ENCODE peak calls at places on chromosome 2, in six cellular contexts. F is right cardiac atrium, N is heart right ventricle, D is RWPE1, S is fibroblast of lung, J is small intestine. Z is an unnamed sample.

GRCh38 chr2:39994151-39994550 is 215.1 kb upstream of the THUMPD2 start:
- DNase-seq in D (peak), F (no peak), S (peak), J (no peak), N (no peak), Z (no peak)

GRCh38 chr2:43579275-43579981 is 16.4 kb downstream of the THADA start:
- DNase-seq in F (no peak), D (no peak), S (no peak), J (no peak), N (no peak), Z (no peak)

GRCh38 chr2:158624071-158624470 is 167.3 kb downstream of the PKP4 start:
- DNase-seq in N (no peak), S (no peak), J (no peak), D (no peak), F (no peak), Z (no peak)

GRCh38 chr2:189534854-189535253 is 45.7 kb downstream of the SLC40A1 start:
- DNase-seq in S (peak), D (peak), F (no peak), J (no peak), N (no peak), Z (no peak)

GRCh38 chr2:45120546-45120945 is 111.3 kb upstream of the SIX2 start:
- DNase-seq in J (no peak), S (peak), N (no peak), F (no peak), D (no peak), Z (no peak)

GRCh38 chr2:105843797-105844374 is 99.2 kb downstream of the NCK2 start:
- DNase-seq in S (peak), J (no peak), N (no peak), D (no peak), F (no peak), Z (no peak)

GRCh38 chr2:68423966-68424650 is 43.0 kb downstream of the FBXO48 start:
- DNase-seq in J (peak), N (no peak), S (no peak), D (no peak), F (no peak), Z (no peak)

GRCh38 chr2:105451571-105452140 is 52.8 kb upstream of the FHL2 start:
- DNase-seq in F (no peak), J (no peak), N (no peak), D (no peak), S (peak), Z (no peak)

GRCh38 chr2:130837811-130838565 is 1.3 kb downstream of the ARHGEF4 start:
- DNase-seq in D (no peak), S (no peak), J (no peak), F (no peak), N (no peak), Z (no peak)

GRCh38 chr2:149716687-149717086 is 129.1 kb upstream of the MMADHC start:
- DNase-seq in D (no peak), J (no peak), N (no peak), F (no peak), S (peak), Z (no peak)

GRCh38 chr2:121044412-121044811 is 240.6 kb downstream of the TFCP2L1 start:
- DNase-seq in F (no peak), N (no peak), D (no peak), S (no peak), J (no peak), Z (no peak)

GRCh38 chr2:210546424-210547223 is 9.8 kb upstream of the CPS1 start:
- DNase-seq in N (peak), F (peak), J (peak), D (no peak), S (no peak), Z (peak)

GRCh38 chr2:42928692-42929576 is 136.6 kb upstream of the HAAO start:
- DNase-seq in N (no peak), J (peak), S (peak), F (no peak), D (no peak), Z (no peak)

GRCh38 chr2:67446504-67446911 is 49.4 kb downstream of the ETAA1 start:
- DNase-seq in D (peak), J (peak), F (no peak), N (no peak), S (peak), Z (no peak)

GRCh38 chr2:164606557-164606956 is 14.7 kb downstream of the GRB14 start:
- DNase-seq in S (peak), N (no peak), D (no peak), J (no peak), F (no peak), Z (no peak)

GRCh38 chr2:180675170-180675569 is 305.2 kb upstream of the UBE2E3 start:
- DNase-seq in N (no peak), D (peak), J (no peak), F (no peak), S (no peak), Z (no peak)

GRCh38 chr2:237207641-237208040 is 122.0 kb downstream of the COPS8 start:
- DNase-seq in N (peak), S (peak), D (no peak), F (peak), J (peak), Z (no peak)

GRCh38 chr2:53987336-53987921 is 16.6 kb upstream of the PSME4 start:
- DNase-seq in J (no peak), S (peak), D (no peak), F (no peak), N (no peak), Z (no peak)

GRCh38 chr2:197241153-197241552 is 69.4 kb downstream of the ANKRD44 start:
- DNase-seq in N (no peak), S (no peak), J (no peak), D (no peak), F (no peak), Z (no peak)

GRCh38 chr2:33108483-33109443 is 162.0 kb downstream of the LTBP1 start:
- DNase-seq in S (peak), F (no peak), N (no peak), D (no peak), J (peak), Z (no peak)

GRCh38 chr2:19607400-19607799 is 249.0 kb upstream of the OSR1 start:
- DNase-seq in J (no peak), F (no peak), S (peak), D (no peak), N (no peak), Z (no peak)

GRCh38 chr2:52391576-52391975 is 1359.6 kb upstream of the NRXN1 start:
- DNase-seq in F (no peak), N (no peak), S (no peak), D (no peak), J (no peak), Z (no peak)

GRCh38 chr2:44392338-44392943 is 30.7 kb downstream of the CAMKMT start:
- DNase-seq in F (peak), S (peak), N (no peak), J (peak), D (peak), Z (no peak)

GRCh38 chr2:204514439-204514838 is 30.8 kb upstream of the PARD3B start:
- DNase-seq in F (no peak), S (no peak), N (no peak), D (no peak), J (no peak), Z (no peak)

GRCh38 chr2:174729797-174730529 is 34.3 kb downstream of the CHRNA1 start:
- DNase-seq in D (peak), S (peak), F (no peak), N (no peak), J (no peak), Z (no peak)

GRCh38 chr2:64063924-64064331 is 44.7 kb upstream of the VPS54 start:
- DNase-seq in D (no peak), N (no peak), F (peak), J (peak), S (peak), Z (peak)

GRCh38 chr2:177273456-177273855 is 8.9 kb upstream of the NFE2L2 start:
- DNase-seq in J (peak), S (peak), D (no peak), F (no peak), N (no peak), Z (no peak)

GRCh38 chr2:239532859-239533258 is 132.0 kb upstream of the HDAC4 start:
- DNase-seq in S (no peak), F (no peak), J (peak), D (no peak), N (no peak), Z (no peak)

GRCh38 chr2:26568076-26568890 is 72.9 kb downstream of the CIB4 start:
- DNase-seq in F (no peak), S (no peak), D (no peak), N (no peak), J (no peak), Z (no peak)

GRCh38 chr2:7730990-7731389 is 813.8 kb downstream of the RNF144A start:
- DNase-seq in D (no peak), S (no peak), J (no peak), N (no peak), F (no peak), Z (no peak)

GRCh38 chr2:159226059-159226461 is 60.4 kb downstream of the WDSUB1 start:
- DNase-seq in N (no peak), D (peak), J (peak), S (peak), F (no peak), Z (no peak)

GRCh38 chr2:68391869-68392268 is 26.8 kb downstream of the PLEK start:
- DNase-seq in S (no peak), N (no peak), J (no peak), F (no peak), D (no peak), Z (no peak)

GRCh38 chr2:10245021-10245420 is 57.7 kb upstream of the HPCAL1 start:
- DNase-seq in J (no peak), F (no peak), N (no peak), D (no peak), S (no peak), Z (no peak)

GRCh38 chr2:51795248-51795888 is 763.4 kb upstream of the NRXN1 start:
- DNase-seq in S (no peak), J (no peak), F (no peak), N (no peak), D (no peak), Z (no peak)

GRCh38 chr2:14944562-14945346 is 312.2 kb downstream of the LRATD1 start:
- DNase-seq in J (peak), S (peak), F (no peak), D (peak), N (no peak), Z (no peak)

GRCh38 chr2:199464614-199465352 is 7.0 kb upstream of the SATB2 start:
- DNase-seq in S (no peak), J (no peak), N (no peak), D (no peak), F (no peak), Z (no peak)

GRCh38 chr2:88828397-88829137 is 137.1 kb downstream of the RPIA start:
- DNase-seq in D (no peak), N (peak), J (no peak), F (peak), S (peak), Z (no peak)

GRCh38 chr2:70371753-70372152 is 69.9 kb upstream of the FAM136A start:
- DNase-seq in J (no peak), S (peak), N (no peak), F (no peak), D (peak), Z (no peak)

GRCh38 chr2:168550670-168551069 is 94.6 kb downstream of the CERS6 start:
- DNase-seq in N (peak), D (no peak), J (no peak), S (no peak), F (no peak), Z (no peak)

GRCh38 chr2:84458436-84459027 is 548 bp downstream of the SUCLG1 start:
- DNase-seq in N (no peak), F (no peak), S (no peak), J (peak), D (peak), Z (no peak)
- H3K27ac ChIP-seq in N (peak), F (peak), S (peak), J (peak), D (peak), Z (peak)

DNA sequence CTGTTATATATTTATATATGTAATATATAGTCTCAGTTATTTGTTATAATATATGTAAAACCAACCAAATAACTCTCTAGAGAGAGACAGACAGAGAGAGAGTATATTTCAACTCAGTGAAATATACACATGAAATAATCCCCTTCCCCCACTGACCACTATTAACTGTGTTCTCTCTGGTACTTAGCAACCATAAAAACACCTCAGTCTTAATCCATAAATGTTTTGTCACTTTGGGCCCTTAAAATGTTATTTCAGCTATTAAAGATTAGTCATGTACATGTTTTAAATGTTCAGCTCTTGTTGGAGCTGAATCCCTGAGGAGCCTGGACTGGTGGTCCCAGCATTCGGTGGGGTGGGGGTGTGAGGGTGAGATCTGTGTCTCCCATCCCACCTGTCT is 122.2 kb upstream of the MAP3K20 start:
- DNase-seq in D (no peak), F (no peak), J (no peak), S (no peak), N (no peak), Z (no peak)
- H3K27ac ChIP-seq in D (no peak), F (no peak), J (no peak), S (no peak), N (no peak), Z (no peak)

DNA sequence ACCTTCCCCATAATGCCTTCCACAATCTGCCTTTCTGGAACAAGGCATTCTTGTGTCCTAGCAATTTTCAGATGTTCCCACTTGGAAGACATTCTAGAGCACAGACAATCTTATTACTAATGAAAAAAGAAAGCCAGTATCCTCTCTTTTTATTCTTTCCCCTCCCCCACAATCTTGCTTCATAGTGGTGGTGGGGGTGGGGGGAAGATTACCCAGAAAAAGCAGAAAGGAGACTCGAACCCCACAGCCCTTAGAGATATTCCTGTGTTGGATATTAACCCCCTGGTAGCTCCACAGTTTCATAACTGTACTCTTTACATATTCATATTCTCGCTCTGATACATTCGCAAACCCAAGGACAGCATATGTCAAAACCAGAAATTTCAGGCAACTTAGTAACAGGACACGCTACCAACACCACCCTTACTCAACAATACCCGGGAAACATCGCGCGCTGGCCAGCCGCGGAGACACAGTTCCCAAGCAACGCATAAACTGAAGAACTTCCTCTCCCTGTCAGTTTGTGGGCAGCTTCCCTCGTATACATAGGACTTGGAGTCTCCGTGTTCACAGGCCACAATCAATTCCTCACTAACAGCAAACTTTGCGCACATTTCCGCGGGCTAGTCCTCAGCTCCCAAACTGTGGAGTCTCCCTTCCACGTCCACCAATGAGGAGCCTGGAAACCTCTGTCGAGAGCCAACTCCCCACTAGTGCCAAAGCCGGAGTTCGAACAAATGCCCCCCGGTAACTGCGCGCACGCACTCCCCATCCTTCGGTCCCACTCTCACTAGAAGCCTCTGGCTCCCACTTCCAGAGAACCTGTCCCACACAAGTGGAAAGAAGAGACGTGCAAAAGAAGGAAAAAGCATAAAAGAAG is 709 bp downstream of the NR4A2 start:
- DNase-seq in D (peak), N (peak), J (peak), S (peak), F (peak), Z (no peak)
- H3K27ac ChIP-seq in D (peak), N (peak), J (peak), S (peak), F (peak), Z (peak)

GRCh38 chr2:134863446-134863845 is 25.0 kb downstream of the ACMSD start:
- DNase-seq in F (no peak), S (no peak), N (no peak), D (no peak), J (no peak), Z (no peak)

GRCh38 chr2:134865388-134865787 is 27.0 kb downstream of the ACMSD start:
- DNase-seq in S (no peak), J (no peak), F (no peak), N (no peak), D (no peak), Z (no peak)

GRCh38 chr2:134861173-134861572 is 22.8 kb downstream of the ACMSD start:
- DNase-seq in D (no peak), N (no peak), J (no peak), F (no peak), S (no peak), Z (no peak)

GRCh38 chr2:134862674-134863073 is 24.3 kb downstream of the ACMSD start:
- DNase-seq in S (no peak), J (no peak), N (no peak), D (no peak), F (no peak), Z (no peak)

GRCh38 chr2:134862069-134862468 is 23.7 kb downstream of the ACMSD start:
- DNase-seq in J (no peak), S (no peak), F (no peak), D (no peak), N (no peak), Z (no peak)
- H3K27ac ChIP-seq in J (no peak), S (no peak), F (no peak), D (no peak), N (no peak), Z (no peak)